ENCODE peak calls at places on chromosome X, in ten cellular contexts. N is stomach, P is suprapubic skin, A is vagina, X is breast epithelium, F is endothelial cell of umbilical vein, O is GM23338, S is Panc1, V is sigmoid colon, Q is H1. R is an unnamed sample. For H3K36me3, the result is how much of the 10 kb centered on the place peaks cover.

GRCh38 chrX:7446815-7447214 is 298.9 kb upstream of the PUDP start:
- DNase-seq in S (no peak), A (no peak), P (no peak), X (no peak), Q (no peak), V (no peak), N (no peak), O (no peak), F (no peak), R (no peak)

GRCh38 chrX:103584606-103585005 is 709 bp upstream of the TCEAL4 start:
- DNase-seq in V (no peak), F (peak), O (peak), S (no peak), Q (no peak), N (no peak), X (no peak), A (no peak), P (no peak), R (no peak)

GRCh38 chrX:119118780-119119395 is 8.7 kb downstream of the KIAA1210 start:
- DNase-seq in O (peak), Q (peak), A (no peak), N (peak), F (peak), V (no peak), S (peak), P (no peak), X (no peak), R (peak)

GRCh38 chrX:17826609-17827496 is 34.2 kb downstream of the RAI2 start:
- DNase-seq in Q (no peak), X (no peak), F (no peak), P (no peak), V (no peak), N (no peak), O (no peak), S (no peak), A (no peak), R (no peak)

GRCh38 chrX:113644426-113644825 is 803.8 kb upstream of the AMOT start:
- DNase-seq in A (no peak), N (no peak), O (no peak), X (no peak), Q (no peak), F (no peak), P (no peak), V (no peak), S (no peak), R (no peak)

GRCh38 chrX:117327306-117327705 is 789.3 kb downstream of the KLHL13 start:
- DNase-seq in S (no peak), N (no peak), X (no peak), F (no peak), V (no peak), A (no peak), Q (no peak), O (peak), P (no peak), R (no peak)

GRCh38 chrX:78831523-78831922 is 84.0 kb downstream of the LPAR4 start:
- DNase-seq in S (no peak), Q (no peak), A (no peak), O (no peak), X (no peak), F (no peak), P (no peak), V (no peak), N (no peak), R (no peak)

GRCh38 chrX:81195712-81196111 is 6.0 kb downstream of the HMGN5 start:
- DNase-seq in P (no peak), S (no peak), A (no peak), Q (peak), N (peak), X (no peak), V (no peak), O (peak), F (peak), R (no peak)

GRCh38 chrX:21725498-21725897 is 32.4 kb downstream of the SMPX start:
- DNase-seq in Q (no peak), A (no peak), P (no peak), V (no peak), O (peak), S (no peak), X (no peak), F (no peak), N (no peak), R (no peak)

GRCh38 chrX:153646620-153647373 is at the start of gene DUSP9:
- DNase-seq in X (no peak), S (no peak), P (peak), Q (no peak), O (peak), A (no peak), F (peak), N (peak), V (peak), R (no peak)

GRCh38 chrX:132395059-132395458 is 93.8 kb downstream of the MBNL3 start:
- DNase-seq in A (no peak), F (no peak), V (no peak), P (no peak), S (no peak), Q (no peak), X (no peak), N (no peak), O (no peak), R (no peak)

GRCh38 chrX:37701588-37701987 is 16.0 kb downstream of the XK start:
- DNase-seq in V (no peak), S (no peak), F (no peak), A (no peak), Q (no peak), X (no peak), O (peak), P (no peak), N (no peak), R (no peak)

GRCh38 chrX:41382699-41383645 is 49.0 kb downstream of the DDX3X start:
- DNase-seq in Q (no peak), V (no peak), S (no peak), N (no peak), P (no peak), O (peak), A (no peak), F (no peak), X (no peak), R (no peak)

GRCh38 chrX:20159811-20160385 is 18.3 kb upstream of the EIF1AX start:
- DNase-seq in N (no peak), Q (no peak), F (no peak), A (no peak), O (no peak), P (no peak), X (no peak), V (no peak), S (no peak), R (no peak)

GRCh38 chrX:19883878-19884277 is 3.5 kb downstream of the SH3KBP1 start:
- DNase-seq in F (no peak), N (no peak), A (no peak), O (no peak), V (no peak), S (no peak), P (no peak), Q (no peak), X (no peak), R (no peak)

GRCh38 chrX:30889147-30890125 is at the start of gene TAB3:
- DNase-seq in P (peak), V (peak), S (peak), N (peak), X (peak), F (peak), O (peak), A (no peak), Q (peak), R (peak)
- TF ChIP-seq POLR2AphosphoS5 in P (no peak), V (peak), S (no peak), N (peak), X (peak), F (no peak), O (peak), A (peak), Q (no peak), R (peak)

GRCh38 chrX:124028177-124028576 is 66.7 kb downstream of the STAG2 start:
- DNase-seq in N (no peak), X (no peak), F (no peak), P (no peak), A (no peak), Q (no peak), V (no peak), S (no peak), O (no peak), R (no peak)
- H3K36me3 ChIP-seq in N (under half), X (under half), F (under half), P (under half), A (under half), Q (half or more), V (under half), S (under half), O (under half), R (under half)

GRCh38 chrX:125439194-125439849 is 119.7 kb downstream of the TEX13C start:
- DNase-seq in A (no peak), S (no peak), Q (no peak), F (no peak), V (no peak), X (no peak), N (no peak), O (peak), P (no peak), R (no peak)

DNA sequence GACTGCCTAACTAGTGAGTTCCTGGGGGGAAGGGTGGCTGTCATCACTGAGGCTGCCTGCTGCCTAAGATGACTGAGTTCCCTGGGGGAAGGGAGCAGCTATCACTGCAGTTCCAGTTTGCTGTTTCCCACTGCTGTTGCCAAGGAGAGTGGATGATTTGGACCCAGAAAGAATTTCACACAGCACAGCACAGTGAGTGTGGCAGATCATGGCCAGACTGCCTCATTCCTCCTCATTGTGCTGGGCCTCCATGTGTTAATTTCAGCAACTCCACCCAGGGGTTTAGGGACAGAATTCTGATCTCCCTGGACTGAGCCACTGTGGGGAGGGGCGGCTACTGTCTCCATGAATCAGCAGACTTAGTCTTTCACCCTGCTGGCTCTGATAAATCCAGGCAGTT is 125.0 kb downstream of the TEX13C start:
- DNase-seq in S (no peak), V (no peak), O (no peak), F (no peak), Q (no peak), A (no peak), P (no peak), X (no peak), N (no peak), R (no peak)
- H3K27ac ChIP-seq in S (no peak), V (no peak), O (no peak), F (no peak), Q (no peak), A (no peak), P (no peak), X (no peak), N (no peak), R (no peak)

DNA sequence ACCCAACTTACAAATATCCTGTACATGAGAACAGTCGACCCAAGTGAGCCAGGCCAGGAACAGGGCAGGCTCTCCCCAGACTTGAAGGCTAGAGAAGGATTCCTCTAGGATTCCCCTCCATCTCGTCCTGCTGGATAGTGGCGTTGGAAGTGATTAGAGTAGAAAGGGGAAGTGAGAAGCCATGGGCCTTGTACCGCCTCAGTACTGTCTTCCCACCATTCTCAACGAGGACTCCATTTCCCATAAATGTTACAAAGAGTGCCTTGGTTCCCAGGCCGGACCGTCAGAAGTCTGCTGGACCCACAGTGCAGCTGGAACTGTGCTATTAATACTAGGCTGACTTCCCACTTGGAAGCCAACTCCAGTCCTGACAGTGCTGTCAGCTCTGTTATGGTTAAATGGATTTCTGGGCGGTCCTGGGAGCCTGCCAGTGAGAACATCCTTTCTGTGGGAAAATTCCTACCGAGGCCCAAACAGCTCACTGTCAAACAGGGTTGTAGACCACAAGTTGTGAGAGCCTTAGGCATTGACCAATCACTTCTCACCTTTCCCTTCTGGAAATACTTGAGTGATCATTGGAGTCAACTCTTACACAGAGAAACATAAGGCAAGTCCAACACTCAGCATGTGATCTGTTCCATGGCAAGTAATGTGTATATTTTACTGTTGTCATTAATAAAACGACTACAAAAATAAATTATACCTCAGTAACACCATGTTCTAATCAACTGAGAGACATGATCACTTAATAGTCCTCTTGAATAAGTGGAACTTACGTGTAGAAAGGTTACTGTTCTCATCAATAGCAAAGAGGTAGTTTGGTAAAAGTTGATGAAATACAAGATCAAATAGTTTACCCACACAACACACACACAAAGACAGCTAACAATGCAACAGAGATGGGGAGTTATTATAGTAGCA is 58.4 kb downstream of the AMELX start:
- DNase-seq in V (peak), F (no peak), Q (no peak), X (no peak), A (no peak), S (no peak), O (no peak), N (peak), P (peak), R (no peak)
- TF ChIP-seq POLR2AphosphoS5 in V (peak), F (no peak), Q (no peak), X (no peak), A (no peak), S (no peak), O (no peak), N (no peak), P (no peak), R (no peak)

GRCh38 chrX:47223476-47224250 is 5.2 kb downstream of the CDK16 start:
- DNase-seq in V (no peak), Q (no peak), A (no peak), X (no peak), F (no peak), N (no peak), O (no peak), P (peak), S (no peak), R (no peak)
- H3K36me3 ChIP-seq in V (under half), Q (under half), A (under half), X (under half), F (under half), N (under half), O (under half), P (half or more), S (under half), R (half or more)

GRCh38 chrX:106611323-106611681 is 476 bp upstream of the RADX start:
- DNase-seq in Q (no peak), O (no peak), F (no peak), P (no peak), N (no peak), A (no peak), S (no peak), X (no peak), V (no peak), R (no peak)

GRCh38 chrX:106611682-106612402 is at the start of gene RADX:
- DNase-seq in P (peak), A (no peak), X (peak), Q (peak), O (peak), S (peak), V (peak), N (peak), F (peak), R (peak)

GRCh38 chrX:106615041-106615440 is 3.3 kb downstream of the RADX start:
- DNase-seq in S (no peak), A (no peak), V (no peak), P (no peak), X (no peak), Q (no peak), F (no peak), O (peak), N (no peak), R (no peak)

GRCh38 chrX:106613277-106613676 is 1.5 kb downstream of the RADX start:
- DNase-seq in X (no peak), F (no peak), O (no peak), S (no peak), N (no peak), P (no peak), A (no peak), Q (no peak), V (no peak), R (no peak)

GRCh38 chrX:106612403-106612789 is 618 bp downstream of the RADX start:
- DNase-seq in A (no peak), S (no peak), V (no peak), O (peak), F (no peak), N (no peak), X (no peak), P (no peak), Q (peak), R (no peak)
- H3K27ac ChIP-seq in A (peak), S (peak), V (no peak), O (no peak), F (no peak), N (peak), X (no peak), P (no peak), Q (no peak), R (no peak)

GRCh38 chrX:109830157-109830703 is 97.2 kb upstream of the ACSL4 start:
- DNase-seq in V (no peak), P (no peak), A (no peak), N (no peak), F (no peak), Q (no peak), S (no peak), X (no peak), O (no peak), R (no peak)
- TF ChIP-seq POLR2AphosphoS5 in V (no peak), P (no peak), A (no peak), N (no peak), F (no peak), Q (no peak), S (no peak), X (no peak), O (no peak), R (no peak)

DNA sequence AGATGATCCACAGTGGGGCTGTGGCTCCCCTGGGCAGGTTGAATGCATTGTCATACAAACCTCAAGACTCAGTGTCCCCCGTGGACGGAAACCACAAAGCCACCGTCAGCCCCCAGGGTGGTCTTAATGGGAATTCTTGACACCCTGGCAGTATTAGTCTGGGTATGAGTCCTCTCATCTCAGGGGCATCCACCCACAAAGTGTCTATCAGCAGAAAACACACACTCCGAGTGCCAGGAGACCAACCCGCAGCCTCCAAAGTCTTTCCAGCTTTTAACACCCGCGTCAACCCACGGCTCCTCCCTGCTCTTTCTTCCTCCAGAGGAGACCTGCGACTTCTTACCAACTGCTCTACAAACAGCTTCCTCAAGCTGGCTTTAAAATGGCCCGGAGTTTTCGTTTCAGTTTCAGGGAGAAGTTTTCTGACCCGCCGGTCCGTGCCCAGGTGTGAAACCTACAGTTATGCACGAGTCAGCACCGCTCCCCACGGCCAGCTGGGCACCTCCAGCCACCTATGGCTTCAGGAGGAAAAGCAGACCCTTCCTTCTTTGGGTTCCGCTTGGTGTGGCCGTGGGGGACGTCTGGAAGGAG is 14.4 kb upstream of the ASMTL start:
- DNase-seq in S (no peak), O (no peak), X (peak), V (peak), Q (peak), A (peak), P (no peak), N (peak), F (no peak), R (no peak)
- H3K36me3 ChIP-seq in S (under half), O (under half), X (under half), V (under half), Q (under half), A (under half), P (under half), N (under half), F (under half), R (under half)

GRCh38 chrX:10178866-10179463 is 22.2 kb downstream of the CLCN4 start:
- DNase-seq in N (no peak), S (no peak), A (no peak), V (no peak), O (no peak), Q (no peak), X (no peak), P (no peak), F (no peak), R (no peak)
- H3K27ac ChIP-seq in N (no peak), S (no peak), A (no peak), V (no peak), O (no peak), Q (no peak), X (no peak), P (no peak), F (peak), R (no peak)

R was measured in SK-N-MC.